ENCODE peak calls at places on chromosomes 13 and 19, in seven cellular contexts. J is stimulated activated CD4-positive, alpha-beta T cell treated with anti-CD3 and anti-CD28 coated beads, Interleukin-15, amount 100 ng/mL, for 24 hours; L is heart left ventricle; Y is PC-9; H is cardiac muscle cell; F is activated effector memory CD4-positive, alpha-beta T cell treated with anti-CD3 and anti-CD28 coated beads, Interleukin-2, amount 50 U/mL, for 16 hours; Z is kidney tubule cell. A is an unnamed sample.

GRCh38 chr19:16075430-16076153 is 703 bp upstream of the TPM4 start:
- DNase-seq in Z (no peak), Y (no peak), H (no peak), F (peak), L (peak), J (no peak), A (no peak)

GRCh38 chr13:44796597-44797517 is 192.4 kb downstream of the NUFIP1 start:
- DNase-seq in F (no peak), J (no peak), Y (no peak), Z (no peak), H (no peak), L (no peak), A (no peak)

GRCh38 chr19:4077800-4078683 is 11.3 kb upstream of the ZBTB7A start:
- DNase-seq in Y (no peak), Z (no peak), J (peak), L (peak), H (peak), F (peak), A (peak)

GRCh38 chr19:6811906-6812305 is 39.4 kb downstream of the VAV1 start:
- DNase-seq in L (no peak), H (no peak), Z (peak), F (no peak), J (no peak), Y (peak), A (no peak)

GRCh38 chr19:18044825-18045304 is 36.9 kb downstream of the ARRDC2 start:
- DNase-seq in Z (peak), L (peak), F (peak), Y (peak), H (no peak), J (peak), A (no peak)

GRCh38 chr19:33301011-33301899 is 1.1 kb downstream of the CEBPA start:
- DNase-seq in F (peak), Y (no peak), Z (no peak), J (peak), H (peak), L (no peak), A (no peak)

GRCh38 chr13:31282741-31283455 is 83.1 kb downstream of the B3GLCT start:
- DNase-seq in L (no peak), F (no peak), Y (no peak), J (peak), Z (no peak), H (no peak), A (no peak)

GRCh38 chr13:77177646-77178045 is 149.2 kb downstream of the MYCBP2 start:
- DNase-seq in Z (no peak), J (no peak), Y (no peak), H (no peak), L (no peak), F (no peak), A (no peak)

GRCh38 chr13:18232298-18232993 is 949.2 kb downstream of the TUBA3C start:
- DNase-seq in F (no peak), H (no peak), L (no peak), Y (no peak), Z (no peak), J (no peak), A (no peak)